ENCODE peak calls at places on chromosome 5, in six cellular contexts. C, Z, L, S, M and E are unnamed samples.

GRCh38 chr5:81301221-81302015 is at the start of gene ZCCHC9:
- DNase-seq in C (peak; percentile 93), Z (peak; percentile 80), L (peak; percentile 91), S (peak; percentile 92), M (peak; percentile 91), E (peak; percentile 87)

GRCh38 chr5:153970496-153970895 is 68.2 kb downstream of the FAM114A2 start:
- DNase-seq in C (no peak), Z (no peak), L (no peak), S (no peak), M (no peak), E (no peak)

GRCh38 chr5:88895681-88896501 is 12.9 kb upstream of the MEF2C start:
- DNase-seq in C (no peak), Z (no peak), L (no peak), S (no peak), M (no peak), E (no peak)

GRCh38 chr5:44932922-44933585 is 124.3 kb downstream of the MRPS30 start:
- DNase-seq in C (no peak), Z (no peak), L (no peak), S (no peak), M (no peak), E (no peak)

GRCh38 chr5:163571755-163572154 is 66.3 kb downstream of the MAT2B start:
- DNase-seq in C (no peak), Z (no peak), L (peak; percentile 83), S (no peak), M (no peak), E (no peak)

GRCh38 chr5:125713406-125713805 is 709.8 kb upstream of the GRAMD2B start:
- DNase-seq in C (no peak), Z (no peak), L (no peak), S (no peak), M (no peak), E (no peak)

GRCh38 chr5:72956324-72957140 is 691 bp downstream of the FCHO2 start:
- DNase-seq in C (peak; percentile 28), Z (peak; percentile 42), L (peak; percentile 71), S (peak; percentile 34), M (peak; percentile 66), E (peak; percentile 67)

GRCh38 chr5:138601444-138601843 is 26.2 kb upstream of the HSPA9 start:
- DNase-seq in C (no peak), Z (no peak), L (peak; percentile 86), S (no peak), M (no peak), E (no peak)

GRCh38 chr5:141758316-141758965 is 76.4 kb upstream of the ARAP3 start:
- DNase-seq in C (no peak), Z (no peak), L (no peak), S (peak; percentile 64), M (peak; percentile 45), E (no peak)

GRCh38 chr5:102856374-102856748 is 101.3 kb downstream of the PAM start:
- DNase-seq in C (no peak), Z (no peak), L (peak; percentile 55), S (no peak), M (no peak), E (no peak)

GRCh38 chr5:168651654-168652053 is 72.5 kb upstream of the PANK3 start:
- DNase-seq in C (no peak), Z (no peak), L (peak; percentile 85), S (no peak), M (no peak), E (no peak)

GRCh38 chr5:132887326-132887725 is 13.9 kb downstream of the LEAP2 start:
- DNase-seq in C (no peak), Z (no peak), L (no peak), S (no peak), M (no peak), E (no peak)

GRCh38 chr5:126472538-126472889 is 49.3 kb downstream of the GRAMD2B start:
- DNase-seq in C (no peak), Z (no peak), L (no peak), S (no peak), M (no peak), E (no peak)

GRCh38 chr5:42985129-42986037 is 54.7 kb downstream of the ANXA2R start:
- DNase-seq in C (no peak), Z (no peak), L (peak; percentile 62), S (no peak), M (no peak), E (no peak)